ENCODE peak calls at places on chromosomes 7 and 10, in ten cellular contexts. I is astrocyte of the spinal cord; N is esophagus muscularis mucosa; C is cardiac muscle cell; Q is CD8-positive, alpha-beta T cell; D is IMR-90; F is hepatocyte; G is choroid plexus epithelial cell; O is GM12865; Z is tibial artery. W is an unnamed sample.

GRCh38 chr10:48235501-48235900 is 39.0 kb downstream of the FRMPD2 start:
- DNase-seq in C (no peak), Z (no peak), N (no peak), Q (no peak), G (no peak), O (no peak), D (no peak), I (no peak), F (no peak), W (no peak)

GRCh38 chr7:155914341-155914740 is 102.1 kb upstream of the SHH start:
- DNase-seq in F (no peak), N (no peak), G (no peak), I (no peak), C (no peak), D (no peak), Z (no peak), Q (no peak), O (no peak), W (no peak)

GRCh38 chr10:14253079-14253478 is 77.6 kb downstream of the FRMD4A start:
- DNase-seq in N (no peak), I (no peak), Q (no peak), F (no peak), G (peak; percentile 13), D (no peak), Z (no peak), O (no peak), C (no peak), W (no peak)

GRCh38 chr7:148045521-148045920 is 545.0 kb upstream of the C7orf33 start:
- DNase-seq in Z (no peak), F (no peak), N (no peak), D (no peak), O (no peak), Q (no peak), G (no peak), I (no peak), C (no peak), W (no peak)

GRCh38 chr7:75815381-75816046 is 1.9 kb upstream of the CCL24 start:
- DNase-seq in I (no peak), O (no peak), F (no peak), C (no peak), N (no peak), Q (no peak), D (no peak), Z (no peak), G (no peak), W (no peak)

GRCh38 chr10:12350925-12351324 is 1.6 kb downstream of the CAMK1D start:
- DNase-seq in Q (no peak), F (no peak), Z (no peak), O (no peak), N (no peak), I (no peak), D (no peak), C (no peak), G (peak; percentile 25), W (peak; percentile 57)

GRCh38 chr7:159033473-159033825 is 111.2 kb downstream of the VIPR2 start:
- DNase-seq in O (no peak), G (no peak), I (no peak), N (peak; percentile 57), C (no peak), Q (no peak), Z (no peak), F (no peak), D (no peak), W (no peak)

GRCh38 chr10:73577788-73578187 is 13.4 kb downstream of the USP54 start:
- DNase-seq in F (peak; percentile 60), Q (no peak), I (peak; percentile 81), O (no peak), C (peak; percentile 83), D (peak; percentile 59), N (peak; percentile 93), G (peak; percentile 53), Z (peak; percentile 84), W (no peak)

GRCh38 chr7:157849726-157850125 is 512.9 kb downstream of the DNAJB6 start:
- DNase-seq in G (no peak), F (no peak), Q (no peak), N (no peak), I (no peak), O (no peak), D (no peak), C (no peak), Z (no peak), W (no peak)

GRCh38 chr7:157850481-157851444 is 514.0 kb downstream of the DNAJB6 start:
- DNase-seq in F (no peak), Z (no peak), Q (no peak), C (no peak), O (no peak), G (no peak), N (no peak), D (no peak), I (no peak), W (no peak)

GRCh38 chr7:157853789-157854065 is 516.9 kb downstream of the DNAJB6 start:
- DNase-seq in G (no peak), Q (no peak), N (no peak), Z (no peak), O (no peak), C (no peak), D (no peak), F (no peak), I (no peak), W (no peak)

GRCh38 chr7:157853076-157853788 is 516.4 kb downstream of the DNAJB6 start:
- DNase-seq in N (no peak), I (no peak), Z (no peak), Q (no peak), D (no peak), G (no peak), F (no peak), O (no peak), C (no peak), W (no peak)

GRCh38 chr7:157851501-157852067 is 514.8 kb downstream of the DNAJB6 start:
- DNase-seq in C (peak; percentile 17), Q (peak; percentile 64), Z (peak; percentile 74), O (no peak), G (peak; percentile 40), N (no peak), F (peak; percentile 71), I (no peak), D (no peak), W (peak; percentile 90)
- TF ChIP-seq CTCF in C (no peak), Q (no peak), Z (no peak), O (no peak), G (no peak), N (no peak), F (no peak), I (no peak), D (no peak), W (no peak)

GRCh38 chr7:142787034-142787768 is 16.4 kb downstream of the PRSS2 start:
- DNase-seq in D (no peak), F (no peak), C (no peak), G (no peak), I (no peak), O (no peak), N (no peak), Z (no peak), Q (no peak), W (no peak)

GRCh38 chr7:142790565-142790964 is 19.8 kb downstream of the PRSS2 start:
- DNase-seq in D (no peak), Q (no peak), Z (no peak), C (no peak), O (no peak), I (no peak), F (no peak), N (no peak), G (no peak), W (no peak)

GRCh38 chr7:142790056-142790455 is 19.3 kb downstream of the PRSS2 start:
- DNase-seq in I (no peak), Q (no peak), N (no peak), O (no peak), Z (no peak), C (no peak), D (no peak), F (no peak), G (no peak), W (no peak)

GRCh38 chr7:142787783-142788182 is 17.0 kb downstream of the PRSS2 start:
- DNase-seq in N (no peak), F (no peak), D (no peak), Q (no peak), I (no peak), C (no peak), O (no peak), G (no peak), Z (no peak), W (no peak)

DNA sequence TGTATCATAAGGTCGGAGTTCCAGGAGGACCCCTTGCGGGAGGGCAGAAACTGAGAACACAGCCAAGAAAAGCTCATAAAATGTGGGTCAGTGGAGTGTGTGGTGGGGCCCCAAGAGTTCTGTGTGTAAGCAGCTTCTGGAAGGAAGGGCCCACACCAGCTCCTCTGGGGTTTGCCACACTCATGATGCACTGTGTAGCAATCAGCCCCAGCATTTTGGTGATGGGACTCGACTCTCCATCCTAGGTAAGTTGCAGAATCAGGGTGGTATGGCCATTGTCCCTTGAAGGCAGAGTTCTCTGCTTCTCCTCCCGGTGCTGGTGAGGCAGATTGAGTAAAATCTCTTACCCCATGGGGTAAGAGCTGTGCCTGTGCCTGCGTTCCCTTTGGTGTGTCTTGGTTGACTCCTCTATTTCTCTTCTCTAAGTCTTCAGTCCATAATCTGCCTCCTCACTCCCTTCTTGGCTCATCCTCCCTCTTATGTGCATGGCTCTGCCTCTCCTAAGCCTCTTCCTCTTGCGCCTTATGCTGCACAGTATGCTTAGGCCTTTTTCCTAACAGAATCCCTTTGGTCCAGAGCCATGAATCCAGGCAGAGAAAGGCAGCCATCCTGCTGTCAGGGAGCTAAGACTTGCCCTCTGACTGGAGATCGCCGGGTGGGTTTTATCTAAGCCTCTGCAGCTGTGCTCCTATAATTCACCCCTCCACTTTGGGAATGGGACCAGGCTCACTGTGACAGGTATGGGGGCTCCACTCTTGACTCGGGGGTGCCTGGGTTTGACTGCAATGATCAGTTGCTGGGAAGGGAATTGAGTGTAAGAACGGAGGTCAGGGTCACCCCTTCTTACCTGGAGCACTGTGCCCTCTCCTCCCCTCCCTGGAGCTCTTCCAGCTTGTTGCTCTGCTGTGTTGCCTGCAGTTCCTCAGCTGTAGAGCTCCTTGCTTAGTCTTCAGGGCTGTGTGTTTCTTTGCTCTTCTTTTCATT is 17.8 kb downstream of the PRSS2 start:
- DNase-seq in G (no peak), C (no peak), I (no peak), N (no peak), D (no peak), F (no peak), Q (no peak), Z (no peak), O (no peak), W (no peak)
- H3K4me3 ChIP-seq in G (no peak overlapping the region), C (no peak overlapping the region), I (no peak overlapping the region), N (no peak overlapping the region), D (no peak overlapping the region), F (no peak overlapping the region), Q (peak overlapping the region; percentile 70), Z (no peak overlapping the region), O (no peak overlapping the region), W (no peak overlapping the region)

DNA sequence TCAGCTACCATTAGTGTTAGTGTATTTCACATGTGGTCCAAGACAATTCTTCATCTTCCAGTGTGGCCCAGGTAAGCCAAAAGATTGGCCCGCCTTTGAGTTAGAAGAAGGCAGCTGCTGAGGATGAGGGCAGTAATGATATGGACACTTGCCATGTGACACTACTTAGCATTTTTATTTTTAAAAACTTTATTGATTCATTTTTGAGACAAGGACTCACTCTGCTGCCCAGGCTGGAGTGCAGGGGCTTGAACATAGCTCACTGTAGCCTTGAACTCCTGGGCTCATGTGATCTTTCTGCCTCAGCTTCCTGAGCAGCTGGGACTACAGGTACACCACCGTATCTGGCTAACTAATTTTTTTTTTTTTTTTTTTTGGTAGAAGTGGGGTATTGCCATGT is 12.3 kb upstream of the ACTR3B start:
- DNase-seq in O (no peak), Q (no peak), Z (no peak), C (no peak), F (no peak), G (no peak), N (no peak), I (no peak), D (no peak), W (no peak)
- TF ChIP-seq CTCF in O (no peak), Q (no peak), Z (no peak), C (no peak), F (no peak), G (no peak), N (no peak), I (no peak), D (no peak), W (no peak)

GRCh38 chr7:111082351-111082750 is 8.6 kb upstream of the LRRN3 start:
- DNase-seq in G (peak; percentile 65), Q (no peak), C (no peak), N (no peak), F (no peak), I (peak; percentile 75), Z (no peak), D (peak; percentile 53), O (no peak), W (no peak)
- H3K4me3 ChIP-seq in G (no peak overlapping the region), Q (no peak overlapping the region), C (no peak overlapping the region), N (no peak overlapping the region), F (no peak overlapping the region), I (no peak overlapping the region), Z (no peak overlapping the region), D (no peak overlapping the region), O (no peak overlapping the region), W (no peak overlapping the region)